ENCODE peak calls at places on chromosomes 13 and 19, in seven cellular contexts. F is BE2C; D is PC-9; O is stomach; R is heart left ventricle; Z is suprapubic skin; T is activated naive CD4-positive, alpha-beta T cell. M is an unnamed sample.

GRCh38 chr19:6890938-6891337 is 3.6 kb downstream of the ADGRE1 start:
- DNase-seq in F (no peak), D (no peak), O (no peak), R (no peak), Z (no peak), T (no peak), M (no peak)

GRCh38 chr13:101523732-101524131 is 71.3 kb downstream of the ITGBL1 start:
- DNase-seq in F (no peak), D (no peak), O (no peak), R (no peak), Z (no peak), T (no peak), M (peak; percentile 37)

GRCh38 chr19:8306235-8307054 is 1.7 kb downstream of the CD320 start:
- DNase-seq in F (peak; percentile 8), D (peak; percentile 31), O (peak; percentile 25), R (peak; percentile 20), Z (peak; percentile 77), T (no peak), M (no peak)

GRCh38 chr19:2546128-2547032 is 70.5 kb downstream of the GADD45B start:
- DNase-seq in F (no peak), D (no peak), O (peak; percentile 64), R (peak; percentile 86), Z (peak; percentile 93), T (no peak), M (no peak)

GRCh38 chr19:12828494-12828893 is 5.9 kb downstream of the RTBDN start:
- DNase-seq in F (peak; percentile 95), D (no peak), O (peak; percentile 49), R (no peak), Z (no peak), T (no peak), M (no peak)

GRCh38 chr13:48398450-48399095 is 14.3 kb downstream of the LPAR6 start:
- DNase-seq in F (no peak), D (no peak), O (no peak), R (no peak), Z (no peak), T (no peak), M (no peak)

GRCh38 chr19:51760811-51761356 is at the start of gene FPR2:
- DNase-seq in F (no peak), D (no peak), O (no peak), R (no peak), Z (no peak), T (no peak), M (no peak)

GRCh38 chr13:50425772-50426171 is 410.5 kb downstream of the KCNRG start:
- DNase-seq in F (no peak), D (no peak), O (no peak), R (no peak), Z (no peak), T (no peak), M (no peak)

GRCh38 chr13:38147050-38147449 is 202.6 kb upstream of the UFM1 start:
- DNase-seq in F (no peak), D (no peak), O (no peak), R (no peak), Z (no peak), T (no peak), M (no peak)

M was measured in HFF-Myc.